ENCODE peak calls at places on chromosome 17, in five cellular contexts. U is esophagus squamous epithelium; T is CD4-positive, alpha-beta T cell; R is substantia nigra; I is psoas muscle. C is an unnamed sample.

GRCh38 chr17:75517277-75517865 is 1.0 kb downstream of the TSEN54 start:
- DNase-seq in U (no peak), T (no peak), R (no peak), I (no peak), C (no peak)

GRCh38 chr17:4297351-4297750 is 33.6 kb upstream of the ANKFY1 start:
- DNase-seq in U (no peak), T (no peak), R (no peak), I (no peak), C (no peak)

GRCh38 chr17:60926466-60927183 is 249.0 kb downstream of the BCAS3 start:
- DNase-seq in U (no peak), T (no peak), R (no peak), I (no peak), C (no peak)

GRCh38 chr17:80718428-80718827 is 173.8 kb downstream of the RPTOR start:
- DNase-seq in U (no peak), T (no peak), R (no peak), I (no peak), C (no peak)

GRCh38 chr17:63961355-63962207 is 11.1 kb downstream of the SCN4A start:
- DNase-seq in U (no peak), T (no peak), R (no peak), I (peak), C (peak)

GRCh38 chr17:4448197-4448980 is 14.6 kb downstream of the SPNS3 start:
- DNase-seq in U (no peak), T (no peak), R (no peak), I (no peak), C (no peak)

GRCh38 chr17:29368926-29369325 is 21.2 kb upstream of the TAOK1 start:
- DNase-seq in U (no peak), T (no peak), R (no peak), I (no peak), C (peak)

GRCh38 chr17:58032691-58033415 is 25.8 kb upstream of the SRSF1 start:
- DNase-seq in U (no peak), T (no peak), R (no peak), I (no peak), C (no peak)

GRCh38 chr17:67289174-67289876 is 44.3 kb upstream of the HELZ start:
- DNase-seq in U (no peak), T (no peak), R (no peak), I (peak), C (peak)

GRCh38 chr17:1232786-1233185 is 37.5 kb upstream of the BHLHA9 start:
- DNase-seq in U (no peak), T (no peak), R (no peak), I (no peak), C (no peak)

GRCh38 chr17:57121308-57122042 is 36.4 kb downstream of the AKAP1 start:
- DNase-seq in U (no peak), T (no peak), R (peak), I (no peak), C (no peak)

DNA sequence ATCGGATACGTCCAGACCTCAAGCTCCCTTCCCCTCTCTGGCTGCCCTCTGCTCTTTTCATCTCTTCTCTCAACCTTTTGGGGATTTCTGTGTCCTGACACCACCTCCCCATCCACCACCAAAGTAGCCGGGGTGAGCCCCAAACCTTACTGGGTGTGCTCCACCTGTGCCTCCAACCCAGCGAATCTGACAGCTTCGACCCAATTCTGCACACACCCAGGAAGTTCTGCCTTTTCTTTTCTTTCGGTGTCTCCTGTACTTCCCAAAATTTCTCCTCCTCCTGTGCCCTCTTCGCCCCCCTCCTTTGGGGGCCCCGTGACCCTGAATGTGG is 562 bp downstream of the KCTD11 start:
- DNase-seq in U (no peak), T (no peak), R (no peak), I (no peak), C (no peak)
- H3K27ac ChIP-seq in U (peak), T (peak), R (peak), I (peak), C (peak)

GRCh38 chr17:79607941-79608728 is 2.7 kb downstream of the RBFOX3 start:
- DNase-seq in U (no peak), T (no peak), R (no peak), I (no peak), C (no peak)
- H3K27ac ChIP-seq in U (peak), T (no peak), R (no peak), I (no peak), C (no peak)

DNA sequence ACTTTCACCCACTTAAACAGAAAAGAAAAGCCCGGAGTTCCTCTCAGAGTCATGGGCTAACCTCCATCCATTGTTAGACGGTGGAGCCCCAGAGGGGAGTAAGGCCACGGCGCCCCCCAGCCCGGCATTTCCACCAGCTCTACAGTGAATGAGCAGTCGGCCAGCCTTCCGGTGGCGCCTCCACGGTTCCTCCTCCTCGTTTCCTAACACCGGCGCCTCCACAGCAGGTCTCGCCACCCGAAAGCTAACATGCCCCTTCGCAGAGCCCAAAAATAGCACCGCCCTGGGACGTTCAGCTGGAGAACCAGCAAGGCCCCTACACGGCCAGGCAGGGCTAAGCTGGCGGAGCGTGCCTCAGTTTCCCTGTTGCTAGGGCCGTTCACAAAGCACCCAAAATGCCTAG is 858 bp downstream of the MMD start:
- DNase-seq in U (no peak), T (peak), R (peak), I (peak), C (peak)
- H3K27ac ChIP-seq in U (peak), T (peak), R (peak), I (peak), C (peak)

DNA sequence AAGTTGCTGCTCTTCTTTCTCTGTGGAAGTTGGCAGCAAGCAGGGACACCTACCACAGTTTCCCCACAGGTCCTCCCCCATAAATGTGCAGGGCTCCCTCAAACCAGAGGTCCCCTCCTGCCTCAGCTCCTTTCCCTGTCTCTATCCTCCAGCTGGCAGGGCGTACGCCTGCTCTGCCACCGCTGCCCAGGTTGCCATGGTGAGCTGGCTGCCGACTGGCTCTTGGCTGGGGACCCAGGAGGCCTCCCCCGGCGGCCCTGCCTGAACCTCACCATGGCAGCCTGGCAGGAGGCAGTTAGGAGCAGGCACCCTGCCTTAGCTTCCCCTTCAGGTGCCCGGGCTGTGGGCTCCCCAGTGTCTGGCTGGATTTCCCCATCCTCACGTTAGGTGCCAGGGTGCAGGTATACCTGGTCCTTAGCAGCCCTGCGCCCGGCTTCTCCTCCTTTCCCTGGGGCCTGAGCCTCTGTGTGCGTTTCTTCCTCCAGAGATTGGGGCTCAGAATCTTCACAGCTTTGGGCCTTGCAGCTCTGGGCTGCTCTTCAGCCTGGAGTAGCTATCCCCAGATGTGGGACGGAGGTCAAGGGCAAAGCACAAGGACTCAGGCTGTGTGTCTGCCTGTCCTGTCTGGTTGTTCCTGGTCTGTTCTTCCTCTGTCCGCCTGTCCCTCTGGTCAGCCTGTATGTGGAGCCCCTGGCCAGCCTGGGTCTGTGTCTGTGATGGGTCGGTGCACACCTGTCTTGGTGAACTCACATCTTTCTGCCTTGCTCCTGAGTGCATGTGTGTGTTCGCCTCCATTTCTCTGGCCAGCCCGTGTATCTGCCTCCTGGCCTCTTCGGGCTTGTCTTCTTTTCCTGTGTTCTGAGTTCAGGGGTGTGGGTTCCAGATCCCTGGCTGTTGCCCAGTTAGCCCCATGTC is 15.7 kb downstream of the GJD3 start:
- DNase-seq in U (no peak), T (no peak), R (peak), I (peak), C (peak)
- H3K27ac ChIP-seq in U (peak), T (peak), R (peak), I (peak), C (peak)

DNA sequence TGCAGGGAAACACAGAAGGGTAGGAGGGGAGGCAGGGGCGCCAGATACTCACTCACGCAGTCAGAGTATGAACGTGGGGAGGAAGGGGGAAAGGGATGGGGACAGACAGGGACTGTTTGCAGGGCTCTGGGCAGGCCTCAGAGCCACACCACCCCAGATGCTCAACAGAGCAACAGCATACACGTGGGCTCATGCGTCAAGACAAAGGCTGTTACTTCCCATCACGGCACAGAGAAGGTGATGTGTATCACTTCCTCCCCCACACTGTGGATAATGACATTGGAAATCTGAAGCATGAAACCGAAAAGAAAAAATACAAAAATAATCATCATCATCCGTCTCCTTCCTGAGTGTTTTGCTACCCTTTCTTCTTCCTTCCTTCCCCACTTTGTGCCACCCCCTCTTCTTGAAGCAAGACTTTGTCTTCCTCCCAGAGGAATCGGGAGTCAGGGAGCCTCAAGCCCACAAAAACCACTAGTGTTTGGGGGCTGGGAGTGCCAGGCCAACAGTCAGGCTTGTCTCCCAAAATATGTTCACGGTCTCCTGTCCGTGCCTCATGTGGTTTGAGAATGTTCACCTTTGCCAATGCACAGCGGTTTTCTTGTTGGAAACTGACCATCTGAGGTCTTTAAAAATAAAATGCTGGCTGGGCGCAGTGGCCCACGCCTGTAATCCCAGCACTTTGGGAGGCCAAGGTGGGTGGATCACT is 20.1 kb downstream of the SLC39A11 start:
- DNase-seq in U (no peak), T (no peak), R (no peak), I (no peak), C (no peak)
- H3K27ac ChIP-seq in U (no peak), T (no peak), R (no peak), I (no peak), C (no peak)

DNA sequence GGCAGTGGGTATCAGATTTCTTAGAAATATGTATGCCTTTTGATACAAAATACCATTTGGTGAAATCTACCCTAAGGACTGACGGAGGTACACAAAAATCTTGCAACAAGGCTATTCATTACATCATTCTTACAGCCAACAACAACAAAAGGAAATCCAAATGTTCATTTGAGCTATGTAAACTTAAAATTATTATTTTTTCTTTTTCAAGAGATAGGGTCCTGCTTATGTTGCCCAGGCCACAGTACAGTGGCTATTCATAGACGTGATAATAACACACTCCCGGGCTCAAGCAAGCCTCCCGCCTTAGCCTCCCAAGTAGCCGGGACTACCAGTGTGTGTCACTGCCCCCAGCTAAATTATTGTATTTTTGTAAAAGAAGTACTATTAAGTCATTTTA is 9.0 kb downstream of the SRR start:
- DNase-seq in U (no peak), T (no peak), R (no peak), I (no peak), C (no peak)
- H3K27ac ChIP-seq in U (no peak), T (no peak), R (no peak), I (no peak), C (no peak)

DNA sequence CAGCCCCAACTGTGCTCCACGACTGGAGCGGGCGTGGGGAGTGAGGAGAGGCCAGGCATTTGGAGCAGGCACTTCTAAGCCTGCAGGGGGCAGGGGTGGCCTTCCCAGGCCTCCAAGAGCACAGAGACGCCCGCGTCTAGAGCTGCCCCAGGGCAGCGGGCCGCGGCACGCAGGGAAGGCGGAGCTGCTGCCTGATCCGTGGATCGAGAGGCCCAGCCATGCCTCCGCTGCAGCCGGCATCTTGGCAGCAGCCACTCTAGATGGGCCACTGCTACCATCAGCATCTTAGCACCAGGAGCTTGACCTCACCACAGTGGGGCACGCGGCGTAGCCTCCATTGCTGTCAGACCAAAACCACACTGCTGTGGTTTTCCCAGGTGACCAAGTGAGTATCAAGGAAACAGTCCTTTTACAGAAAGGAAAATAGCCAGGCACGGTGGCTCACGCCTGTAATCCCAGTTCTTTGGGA is 20.4 kb upstream of the WDR45B start:
- DNase-seq in U (no peak), T (no peak), R (peak), I (peak), C (peak)
- H3K27ac ChIP-seq in U (peak), T (no peak), R (peak), I (peak), C (peak)

DNA sequence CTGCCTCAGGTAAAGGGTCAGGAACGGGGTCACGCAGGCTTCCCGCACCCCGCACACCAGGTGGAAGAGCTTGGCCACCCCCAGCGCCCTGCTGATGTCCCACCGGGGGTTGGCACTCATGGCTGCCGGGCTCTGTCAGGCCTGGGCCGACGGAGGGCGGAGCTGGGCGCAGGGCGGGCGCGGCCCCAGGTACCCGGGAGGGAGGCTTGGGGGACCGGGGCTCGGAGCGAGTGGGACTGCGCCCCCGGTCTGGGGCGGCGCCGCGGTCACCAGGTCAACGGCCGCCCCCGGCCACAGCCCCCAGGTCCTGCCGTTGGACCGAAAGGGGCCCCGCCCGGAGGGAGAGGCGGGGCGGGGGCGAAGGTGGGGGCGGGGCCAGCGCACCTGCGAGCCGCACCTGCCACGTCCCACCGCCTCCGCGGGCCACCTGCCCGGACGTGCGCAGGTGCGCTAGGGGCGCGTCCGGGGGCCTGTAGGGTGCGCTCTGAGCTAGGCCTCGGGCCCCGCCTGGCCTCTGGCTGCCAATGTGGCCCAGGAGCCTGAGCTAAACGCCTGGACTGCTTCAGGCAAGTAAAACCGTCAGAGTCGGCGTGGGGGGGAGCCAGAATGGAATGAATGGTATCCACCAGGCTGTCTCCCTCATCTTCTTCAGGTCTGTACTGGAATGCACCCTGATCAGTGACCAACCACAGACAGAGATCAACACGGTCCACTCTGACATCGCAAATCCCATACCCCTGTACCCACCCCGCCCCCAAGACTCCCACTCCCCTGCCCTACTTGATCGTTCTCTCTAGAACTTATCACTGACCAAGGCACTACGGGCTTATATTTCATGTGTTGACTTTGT is at the start of gene MFSD6L:
- DNase-seq in U (no peak), T (no peak), R (no peak), I (no peak), C (no peak)
- H3K27ac ChIP-seq in U (no peak), T (no peak), R (no peak), I (no peak), C (no peak)

GRCh38 chr17:38898291-38898679 is 27.1 kb upstream of the LASP1NB start:
- DNase-seq in U (no peak), T (peak), R (no peak), I (no peak), C (no peak)

GRCh38 chr17:38897671-38898290 is 27.6 kb upstream of the LASP1NB start:
- DNase-seq in U (no peak), T (no peak), R (no peak), I (no peak), C (no peak)

GRCh38 chr17:38896373-38896954 is 26.6 kb downstream of the LASP1 start:
- DNase-seq in U (no peak), T (no peak), R (no peak), I (no peak), C (no peak)

GRCh38 chr17:38897176-38897575 is 27.3 kb downstream of the LASP1 start:
- DNase-seq in U (no peak), T (no peak), R (no peak), I (peak), C (peak)

DNA sequence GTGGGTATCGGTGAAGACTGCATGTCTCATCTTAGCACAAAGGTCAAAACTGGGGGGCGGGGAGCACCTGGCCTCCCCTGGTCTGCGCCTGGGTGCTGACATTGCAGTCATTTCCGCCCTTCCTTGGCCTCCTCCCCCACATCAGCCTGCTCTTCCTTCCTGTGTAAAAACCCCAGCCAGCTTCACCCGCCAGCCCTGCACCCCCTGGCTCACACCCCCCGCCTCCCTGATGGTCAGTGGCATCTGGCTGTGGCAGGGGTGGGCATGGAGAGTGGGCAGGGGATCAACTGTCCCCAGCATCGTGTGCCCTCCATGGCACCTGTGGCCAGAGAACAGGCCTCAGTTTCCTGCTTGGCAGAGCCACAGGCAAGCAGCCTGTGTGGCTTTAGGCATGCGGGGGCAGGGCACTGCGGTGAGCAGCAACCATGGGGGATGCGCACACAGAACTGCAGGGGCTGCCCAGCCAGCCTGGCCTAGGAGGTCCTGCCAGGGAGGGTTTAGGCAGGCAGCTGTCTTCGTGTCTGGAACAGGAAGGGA is 26.5 kb upstream of the LASP1NB start:
- DNase-seq in U (no peak), T (peak), R (no peak), I (peak), C (no peak)
- H3K27ac ChIP-seq in U (peak), T (peak), R (peak), I (peak), C (peak)